ENCODE peak calls at places on chromosomes 11 and 22, in nine cellular contexts. I, W, V, D, L, Q, K, E and U are unnamed samples.

GRCh38 chr11:10305262-10305963 is 540 bp downstream of the ADM start:
- DNase-seq in L (no peak), W (no peak), E (no peak), Q (no peak), V (peak; percentile 40), D (no peak), K (peak; percentile 59), I (peak; percentile 48), U (no peak)

GRCh38 chr11:79173615-79174014 is 267.2 kb downstream of the TENM4 start:
- DNase-seq in L (no peak), W (no peak), E (no peak), D (no peak), V (peak; percentile 32), K (no peak), Q (peak; percentile 64), I (no peak), U (no peak)

GRCh38 chr22:49514656-49515055 is 313.0 kb downstream of the BRD1 start:
- DNase-seq in K (no peak), V (no peak), L (no peak), W (no peak), E (no peak), I (no peak), D (no peak), Q (peak; percentile 41), U (peak; percentile 56)

GRCh38 chr11:119743041-119743440 is 14.0 kb upstream of the NECTIN1 start:
- DNase-seq in Q (no peak), V (no peak), E (no peak), D (no peak), I (no peak), L (no peak), W (no peak), K (no peak), U (no peak)

GRCh38 chr11:47296045-47296444 is 26.1 kb downstream of the MADD start:
- DNase-seq in D (no peak), Q (no peak), E (no peak), K (no peak), W (no peak), I (no peak), V (no peak), L (no peak), U (no peak)

GRCh38 chr22:21657020-21657360 is 8.8 kb upstream of the PPIL2 start:
- DNase-seq in L (no peak), D (no peak), W (no peak), V (no peak), K (no peak), E (no peak), I (no peak), Q (no peak), U (no peak)

GRCh38 chr11:11701070-11701469 is 79.3 kb upstream of the GALNT18 start:
- DNase-seq in E (no peak), I (no peak), K (no peak), L (no peak), D (no peak), V (peak; percentile 25), W (no peak), Q (no peak), U (peak; percentile 72)

GRCh38 chr22:30362632-30363281 is 6.0 kb downstream of the CCDC157 start:
- DNase-seq in W (no peak), I (no peak), E (no peak), K (no peak), L (no peak), D (no peak), V (no peak), Q (no peak), U (no peak)

GRCh38 chr22:50076646-50077624 is 8.3 kb downstream of the MLC1 start:
- DNase-seq in W (no peak), K (no peak), I (no peak), Q (no peak), E (no peak), V (no peak), D (no peak), L (no peak), U (no peak)

GRCh38 chr11:72723508-72723907 is 28.7 kb downstream of the ARAP1 start:
- DNase-seq in K (no peak), L (no peak), D (no peak), V (no peak), Q (no peak), W (no peak), E (no peak), I (no peak), U (no peak)

GRCh38 chr11:63444181-63444580 is 46.8 kb downstream of the PLAAT5 start:
- DNase-seq in V (no peak), E (no peak), K (no peak), L (no peak), I (no peak), W (no peak), Q (no peak), D (no peak), U (no peak)

GRCh38 chr11:67732045-67732787 is 57.8 kb upstream of the ALDH3B2 start:
- DNase-seq in Q (no peak), K (peak; percentile 40), D (peak; percentile 49), L (no peak), V (no peak), W (no peak), I (peak; percentile 25), E (no peak), U (no peak)

GRCh38 chr11:70080763-70081162 is 2.6 kb downstream of the ANO1 start:
- DNase-seq in D (no peak), Q (no peak), L (no peak), K (no peak), V (no peak), E (peak; percentile 7), I (no peak), W (no peak), U (no peak)

GRCh38 chr11:43937434-43938411 is 4.7 kb upstream of the C11orf96 start:
- DNase-seq in L (no peak), Q (no peak), V (no peak), E (peak; percentile 31), W (no peak), I (no peak), D (no peak), K (no peak), U (no peak)

GRCh38 chr11:117181586-117182550 is 3.3 kb downstream of the SIDT2 start:
- DNase-seq in V (no peak), L (no peak), E (no peak), I (no peak), K (no peak), Q (no peak), D (no peak), W (peak; percentile 57), U (no peak)

GRCh38 chr11:1293619-1294015 is 15.8 kb downstream of the TOLLIP start:
- DNase-seq in L (no peak), Q (no peak), V (no peak), E (no peak), I (no peak), K (peak; percentile 15), W (no peak), D (no peak), U (peak; percentile 69)

GRCh38 chr22:39514373-39514973 is 5.9 kb upstream of the ATF4 start:
- DNase-seq in L (no peak), E (no peak), I (peak; percentile 72), V (no peak), W (peak; percentile 75), Q (no peak), K (no peak), D (no peak), U (peak; percentile 77)